ENCODE peak calls at places on chromosome 15, in five cellular contexts. Y is K562, Z is keratinocyte, A is cardiac muscle cell, U is transverse colon. L is an unnamed sample.

GRCh38 chr15:101528108-101528916 is 38.8 kb upstream of the PCSK6 start:
- DNase-seq in Y (no peak), Z (no peak), A (peak; percentile 44), U (peak; percentile 74), L (peak; percentile 67)

GRCh38 chr15:71752604-71753289 is 57.6 kb upstream of the NR2E3 start:
- DNase-seq in Y (no peak), Z (no peak), A (peak; percentile 92), U (peak; percentile 84), L (peak; percentile 82)

GRCh38 chr15:43268111-43269105 is 1.7 kb upstream of the TGM5 start:
- DNase-seq in Y (no peak), Z (no peak), A (peak; percentile 22), U (no peak), L (no peak)

GRCh38 chr15:81304226-81304625 is 19.7 kb downstream of the STARD5 start:
- DNase-seq in Y (no peak), Z (no peak), A (peak; percentile 76), U (no peak), L (no peak)

GRCh38 chr15:41683955-41684354 is 23.8 kb downstream of the MGA start:
- DNase-seq in Y (no peak), Z (no peak), A (no peak), U (no peak), L (no peak)

GRCh38 chr15:34588046-34588674 is 4.7 kb upstream of the GOLGA8B start:
- DNase-seq in Y (peak; percentile 75), Z (peak; percentile 56), A (peak; percentile 86), U (peak; percentile 64), L (peak; percentile 26)

GRCh38 chr15:42037650-42038049 is 16.8 kb upstream of the PLA2G4E start:
- DNase-seq in Y (no peak), Z (peak; percentile 79), A (no peak), U (peak; percentile 65), L (peak; percentile 72)

GRCh38 chr15:62426387-62426956 is 261.4 kb upstream of the C2CD4B start:
- DNase-seq in Y (no peak), Z (no peak), A (peak; percentile 30), U (no peak), L (no peak)

GRCh38 chr15:76340802-76341365 is 4.3 kb downstream of the ISL2 start:
- DNase-seq in Y (no peak), Z (no peak), A (no peak), U (peak; percentile 62), L (peak; percentile 41)
- TF ChIP-seq CTCF in Y (no peak), Z (peak; percentile 32), A (no peak), U (peak; percentile 15), L (no peak)

DNA sequence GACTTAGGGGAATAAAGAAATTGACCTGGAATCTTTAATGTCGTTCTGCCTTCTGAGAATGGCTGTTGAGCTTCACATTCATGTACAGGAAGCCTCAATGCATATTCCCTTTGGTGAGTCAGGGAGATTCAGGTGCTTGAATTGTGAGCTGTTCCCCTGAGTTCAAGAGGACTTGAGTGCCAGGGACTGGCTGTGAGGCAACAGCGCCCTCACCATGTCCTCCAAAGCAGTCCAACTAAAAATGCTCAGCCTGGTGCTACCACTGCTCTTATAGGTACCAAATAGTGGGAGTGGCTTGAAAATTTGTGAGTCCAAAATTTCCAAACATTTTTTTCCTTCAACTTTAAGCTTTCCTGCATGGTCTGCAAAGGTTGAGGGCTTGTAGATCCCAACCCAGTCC is 54.1 kb downstream of the LEO1 start:
- DNase-seq in Y (peak; percentile 29), Z (no peak), A (peak; percentile 44), U (no peak), L (peak; percentile 41)
- TF ChIP-seq CTCF in Y (peak; percentile 70), Z (peak; percentile 65), A (peak; percentile 33), U (peak; percentile 12), L (peak; percentile 17)

GRCh38 chr15:100385300-100385699 is 43.5 kb upstream of the ADAMTS17 start:
- DNase-seq in Y (no peak), Z (no peak), A (no peak), U (no peak), L (no peak)

GRCh38 chr15:100383302-100384107 is 41.7 kb upstream of the ADAMTS17 start:
- DNase-seq in Y (no peak), Z (no peak), A (peak; percentile 52), U (peak; percentile 19), L (peak; percentile 66)

DNA sequence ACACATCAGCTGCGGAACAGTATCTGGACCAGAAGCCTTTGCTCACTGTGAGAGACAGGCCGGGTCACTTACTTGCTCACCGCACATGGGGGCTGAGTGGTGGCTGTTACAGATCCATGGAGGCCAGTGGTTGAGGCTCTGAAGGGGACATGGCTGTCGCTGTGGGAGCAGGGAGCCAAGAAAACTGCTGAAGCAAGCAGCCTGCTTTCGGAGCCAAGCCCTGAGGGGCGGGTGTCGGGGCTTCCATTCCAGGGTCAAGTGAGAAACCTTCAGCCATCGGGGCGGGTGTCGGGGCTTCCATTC is 42.3 kb upstream of the ADAMTS17 start:
- DNase-seq in Y (no peak), Z (no peak), A (no peak), U (no peak), L (no peak)
- TF ChIP-seq CTCF in Y (no peak), Z (no peak), A (no peak), U (no peak), L (no peak)

DNA sequence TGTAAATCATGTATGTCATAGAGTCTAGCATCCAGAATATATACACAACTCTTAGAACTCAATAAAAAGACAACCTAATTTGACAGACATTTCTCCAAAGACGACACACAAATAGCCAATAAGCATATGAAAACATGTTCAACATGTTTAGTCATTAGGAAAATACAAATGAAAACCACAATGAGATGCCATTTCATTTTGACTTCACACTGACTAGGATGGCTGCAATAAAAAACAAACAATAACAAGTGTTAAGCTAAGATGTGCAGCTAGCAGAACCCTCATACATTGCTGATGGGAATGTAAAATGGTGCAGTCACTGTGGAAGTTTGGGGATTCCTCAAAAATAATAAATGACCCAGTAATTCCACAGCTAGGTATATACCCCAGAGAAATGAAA is 16.4 kb downstream of the SPG11 start:
- DNase-seq in Y (no peak), Z (no peak), A (no peak), U (no peak), L (no peak)
- TF ChIP-seq CTCF in Y (no peak), Z (no peak), A (no peak), U (no peak), L (no peak)

DNA sequence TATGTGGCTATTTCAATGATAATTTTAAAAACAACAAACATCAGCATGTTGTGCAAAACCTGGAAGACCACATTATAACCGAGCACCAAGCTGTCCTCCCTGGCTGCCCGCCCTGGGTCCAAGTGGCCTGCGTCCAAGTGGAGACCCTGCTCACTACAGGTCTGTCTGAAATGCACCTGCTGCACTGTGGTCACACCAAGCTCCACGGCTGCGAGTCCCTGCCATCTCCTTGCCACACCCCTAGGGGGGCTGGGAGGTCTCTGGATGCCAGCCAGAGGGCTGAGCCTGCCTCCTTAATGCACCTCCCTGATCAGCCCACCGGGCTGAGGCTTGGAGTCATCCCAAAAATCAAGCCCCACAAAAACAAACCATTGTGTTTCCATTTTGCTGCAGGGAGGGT is 187.1 kb downstream of the MEGF11 start:
- DNase-seq in Y (no peak), Z (no peak), A (no peak), U (no peak), L (no peak)
- TF ChIP-seq CTCF in Y (no peak), Z (no peak), A (no peak), U (no peak), L (no peak)

GRCh38 chr15:44729394-44729913 is 6.9 kb upstream of the TRIM69 start:
- DNase-seq in Y (no peak), Z (no peak), A (peak; percentile 40), U (peak; percentile 63), L (no peak)

GRCh38 chr15:44727462-44728231 is 8.7 kb upstream of the TRIM69 start:
- DNase-seq in Y (no peak), Z (no peak), A (no peak), U (no peak), L (no peak)

GRCh38 chr15:44728576-44729393 is 7.5 kb upstream of the TRIM69 start:
- DNase-seq in Y (peak; percentile 86), Z (peak; percentile 71), A (peak; percentile 99), U (peak; percentile 97), L (peak; percentile 83)

GRCh38 chr15:44726136-44726535 is 10.2 kb upstream of the TRIM69 start:
- DNase-seq in Y (no peak), Z (no peak), A (peak; percentile 48), U (no peak), L (no peak)

GRCh38 chr15:44726568-44727461 is 9.5 kb upstream of the TRIM69 start:
- DNase-seq in Y (peak; percentile 63), Z (peak; percentile 66), A (peak; percentile 95), U (peak; percentile 78), L (peak; percentile 28)
- TF ChIP-seq CTCF in Y (no peak), Z (no peak), A (no peak), U (no peak), L (no peak)

GRCh38 chr15:82648257-82649103 is 1.3 kb upstream of the CPEB1 start:
- DNase-seq in Y (no peak), Z (no peak), A (peak; percentile 14), U (no peak), L (no peak)
- TF ChIP-seq CTCF in Y (no peak), Z (no peak), A (no peak), U (no peak), L (no peak)

DNA sequence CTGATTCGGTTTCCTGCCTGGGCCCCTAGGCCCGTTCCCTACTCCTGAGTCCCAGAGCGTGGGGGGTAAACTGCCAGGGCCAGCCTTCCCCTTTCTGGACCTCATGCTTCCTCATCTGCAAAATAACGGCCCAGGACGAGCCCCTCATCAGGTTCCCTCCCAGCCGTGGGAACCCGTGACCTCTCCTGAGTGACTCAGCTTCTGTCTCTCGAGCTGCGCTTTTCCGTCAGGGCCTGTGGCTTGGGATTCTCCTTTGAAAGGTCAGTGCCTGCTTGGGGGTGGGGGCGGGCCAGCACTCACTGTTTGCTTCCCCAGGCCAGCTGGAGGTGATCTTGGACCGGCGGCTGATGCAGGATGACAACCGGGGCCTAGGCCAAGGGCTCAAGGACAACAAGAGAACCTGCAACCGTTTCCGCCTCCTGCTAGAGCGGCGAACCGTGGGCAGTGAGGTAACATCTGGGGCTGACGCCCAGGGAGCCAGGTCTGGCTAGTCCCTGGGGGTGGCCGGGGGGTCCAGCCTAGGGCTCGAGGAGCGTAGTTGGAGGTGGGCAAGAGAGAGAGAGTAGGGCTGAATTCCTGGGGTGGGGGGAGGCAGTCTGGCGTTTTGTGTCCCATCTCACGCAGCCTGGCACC is 12.8 kb downstream of the MAN2A2 start:
- DNase-seq in Y (peak; percentile 72), Z (no peak), A (peak; percentile 18), U (peak; percentile 53), L (no peak)
- TF ChIP-seq CTCF in Y (no peak), Z (no peak), A (no peak), U (no peak), L (no peak)

DNA sequence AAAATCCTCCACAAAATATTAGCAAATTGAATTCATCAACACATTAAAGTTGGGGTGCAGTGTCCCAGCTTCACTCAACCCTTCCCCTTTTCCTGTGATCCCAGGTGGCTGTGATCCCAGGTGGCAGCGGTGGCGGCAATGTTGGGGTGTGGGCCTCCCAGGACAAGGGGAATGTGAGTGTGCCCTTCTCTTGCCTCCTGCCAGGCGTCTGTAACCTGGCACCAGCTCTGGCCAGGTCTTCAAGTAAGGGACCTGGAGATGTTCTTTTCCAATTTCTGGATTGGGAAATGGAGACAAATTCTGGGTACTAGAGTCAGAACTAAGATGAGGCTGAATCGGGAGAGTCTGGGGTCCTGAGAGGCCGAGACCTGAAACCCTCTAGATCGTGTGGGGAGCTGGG is 20.1 kb downstream of the GOLGA6A start:
- DNase-seq in Y (no peak), Z (no peak), A (no peak), U (no peak), L (no peak)
- TF ChIP-seq CTCF in Y (no peak), Z (no peak), A (no peak), U (no peak), L (no peak)